ENCODE peak calls at places on chromosome 7, in six cellular contexts. F is uterus, N is GM23338, U is fibroblast of lung, T is AG09309, J is pancreas. X is an unnamed sample.

GRCh38 chr7:142890838-142891485 is 5.4 kb upstream of the TRPV6 start:
- DNase-seq in N (no peak), T (no peak), J (no peak), F (no peak), U (no peak), X (no peak)

GRCh38 chr7:132255898-132256297 is 320.4 kb downstream of the PLXNA4 start:
- DNase-seq in F (no peak), N (no peak), J (peak), U (no peak), T (no peak), X (no peak)

GRCh38 chr7:143130541-143130940 is 1.3 kb upstream of the PIP start:
- DNase-seq in F (no peak), U (no peak), T (no peak), J (no peak), N (no peak), X (no peak)

GRCh38 chr7:149819141-149819960 is 18.8 kb upstream of the ZNF862 start:
- DNase-seq in T (no peak), U (no peak), F (no peak), N (no peak), J (peak), X (no peak)

GRCh38 chr7:116500071-116500853 is 724 bp downstream of the CAV2 start:
- DNase-seq in N (peak), U (peak), J (peak), T (no peak), F (no peak), X (peak)

GRCh38 chr7:105776068-105776790 is 100.2 kb downstream of the ATXN7L1 start:
- DNase-seq in F (peak), N (peak), T (peak), J (no peak), U (peak), X (peak)

GRCh38 chr7:129948338-129948737 is 4.4 kb downstream of the UBE2H start:
- DNase-seq in N (no peak), F (no peak), U (no peak), T (no peak), J (no peak), X (no peak)

GRCh38 chr7:6092953-6093354 is 61.8 kb downstream of the ANKRD61 start:
- DNase-seq in F (no peak), U (no peak), J (no peak), N (no peak), T (no peak), X (no peak)

GRCh38 chr7:134327896-134328295 is 11.2 kb upstream of the SLC35B4 start:
- DNase-seq in F (peak), N (peak), U (peak), J (no peak), T (no peak), X (peak)

GRCh38 chr7:76191783-76192240 is 9.9 kb upstream of the SRRM3 start:
- DNase-seq in T (no peak), F (no peak), N (peak), J (no peak), U (peak), X (no peak)

GRCh38 chr7:29561271-29561670 is 2.4 kb upstream of the PRR15 start:
- DNase-seq in J (no peak), U (no peak), F (no peak), N (no peak), T (no peak), X (no peak)

DNA sequence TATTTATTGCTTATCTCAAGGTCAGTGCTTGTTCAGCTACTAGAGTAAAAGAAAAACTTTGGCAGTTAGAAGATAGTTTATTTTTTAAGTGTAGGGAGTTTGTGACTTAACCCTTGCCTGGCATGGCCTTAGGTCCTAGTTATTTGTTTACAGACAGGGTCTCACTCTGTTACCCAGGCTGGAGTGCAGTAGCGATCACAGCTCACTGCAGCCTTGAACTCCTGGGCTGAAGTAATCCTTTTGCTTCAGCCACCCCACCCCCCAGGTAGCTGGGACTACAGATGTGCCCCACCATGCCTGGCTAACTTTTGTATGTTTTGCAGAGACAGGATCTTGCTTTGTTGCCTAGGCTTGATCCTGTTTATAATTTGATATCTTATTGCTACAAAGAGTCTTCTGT is 4.2 kb downstream of the ANLN start:
- DNase-seq in J (no peak), F (no peak), U (no peak), T (no peak), N (peak), X (no peak)
- H3K4me3 ChIP-seq in J (no peak), F (no peak), U (no peak), T (no peak), N (no peak), X (no peak)

GRCh38 chr7:159032310-159032709 is 112.4 kb downstream of the VIPR2 start:
- DNase-seq in N (no peak), J (peak), F (no peak), U (no peak), T (no peak), X (peak)

GRCh38 chr7:159031135-159031701 is 113.4 kb downstream of the VIPR2 start:
- DNase-seq in J (peak), U (no peak), F (peak), N (peak), T (no peak), X (peak)

GRCh38 chr7:159031750-159032149 is 112.9 kb downstream of the VIPR2 start:
- DNase-seq in N (no peak), U (no peak), J (no peak), T (no peak), F (no peak), X (peak)

GRCh38 chr7:159028456-159029401 is 115.9 kb downstream of the VIPR2 start:
- DNase-seq in U (no peak), J (peak), N (no peak), F (no peak), T (no peak), X (peak)

DNA sequence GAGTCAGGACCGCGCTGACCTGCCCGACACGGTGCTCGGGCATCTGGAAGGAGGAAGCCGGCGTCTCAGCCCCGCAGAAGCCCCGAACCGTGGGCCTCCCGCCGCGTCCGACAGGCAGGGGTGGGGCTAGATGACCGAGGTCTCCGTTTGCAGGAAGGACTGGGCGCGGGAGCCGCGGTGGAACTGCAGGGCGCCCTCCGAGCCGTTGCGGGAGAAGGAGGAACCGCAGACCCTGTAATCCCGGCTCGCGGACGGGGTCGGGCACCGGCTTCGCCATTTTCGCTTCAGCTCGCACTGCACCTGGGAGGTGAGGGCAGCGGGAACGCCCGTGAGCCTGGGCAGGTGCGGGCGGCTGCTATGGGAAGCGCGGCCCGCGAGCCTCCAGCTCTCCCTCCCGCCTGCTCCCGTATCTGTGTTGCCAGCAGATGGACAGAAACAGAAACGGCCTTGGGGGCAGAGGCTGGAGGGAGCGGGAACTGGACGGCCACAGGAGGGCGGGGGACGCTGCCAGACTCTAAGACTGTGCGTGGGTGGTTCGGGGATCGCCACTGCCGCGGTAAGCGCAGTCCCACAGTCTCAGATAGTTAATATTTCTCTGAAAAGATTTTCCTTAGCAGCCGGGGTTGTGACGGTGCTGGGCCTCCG is 114.1 kb downstream of the VIPR2 start:
- DNase-seq in N (peak), F (peak), J (peak), U (peak), T (no peak), X (peak)
- H3K4me3 ChIP-seq in N (peak), F (peak), J (peak), U (peak), T (peak), X (peak)

DNA sequence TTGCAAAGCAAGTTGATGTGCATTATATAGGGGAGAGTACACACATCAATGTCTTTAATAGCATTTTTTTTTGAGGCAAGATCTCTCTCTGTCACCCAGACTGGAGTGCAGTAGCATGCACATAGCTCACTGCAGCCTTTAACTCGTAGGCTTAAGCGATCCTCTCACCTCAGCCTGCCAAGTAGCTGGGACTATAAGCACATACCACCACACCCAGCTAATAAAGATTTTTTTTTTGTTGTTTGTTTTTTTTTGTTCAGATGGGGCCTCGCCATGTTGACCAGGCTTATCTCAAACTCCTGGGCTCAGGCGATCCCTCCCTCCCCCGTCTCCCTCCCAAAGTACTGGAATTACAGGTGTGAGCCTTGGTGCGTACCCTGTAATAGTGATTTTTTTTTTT is 1.5 kb downstream of the UMAD1 start:
- DNase-seq in F (no peak), N (no peak), U (no peak), T (no peak), J (no peak), X (peak)
- H3K4me3 ChIP-seq in F (no peak), N (peak), U (peak), T (no peak), J (peak), X (no peak)

GRCh38 chr7:136405931-136406777 is 429.0 kb upstream of the MTPN start:
- DNase-seq in U (peak), T (peak), F (peak), J (no peak), N (peak), X (peak)
- H3K4me3 ChIP-seq in U (peak), T (no peak), F (no peak), J (no peak), N (peak), X (no peak)

GRCh38 chr7:152522551-152522950 is 86.7 kb upstream of the KMT2C start:
- DNase-seq in J (peak), N (peak), T (no peak), U (peak), F (peak), X (no peak)
- H3K4me3 ChIP-seq in J (no peak), N (no peak), T (no peak), U (peak), F (no peak), X (peak)

GRCh38 chr7:156985101-156985967 is 25.1 kb downstream of the MNX1 start:
- DNase-seq in F (no peak), J (no peak), T (no peak), N (no peak), U (no peak), X (no peak)

GRCh38 chr7:156988605-156989185 is 21.8 kb downstream of the MNX1 start:
- DNase-seq in N (no peak), F (no peak), J (no peak), T (no peak), U (no peak), X (no peak)

GRCh38 chr7:156986378-156986777 is 24.1 kb downstream of the MNX1 start:
- DNase-seq in N (no peak), T (no peak), U (no peak), F (no peak), J (no peak), X (no peak)

GRCh38 chr7:156979711-156980110 is 30.2 kb downstream of the NOM1 start:
- DNase-seq in U (no peak), J (no peak), T (no peak), N (no peak), F (no peak), X (no peak)

DNA sequence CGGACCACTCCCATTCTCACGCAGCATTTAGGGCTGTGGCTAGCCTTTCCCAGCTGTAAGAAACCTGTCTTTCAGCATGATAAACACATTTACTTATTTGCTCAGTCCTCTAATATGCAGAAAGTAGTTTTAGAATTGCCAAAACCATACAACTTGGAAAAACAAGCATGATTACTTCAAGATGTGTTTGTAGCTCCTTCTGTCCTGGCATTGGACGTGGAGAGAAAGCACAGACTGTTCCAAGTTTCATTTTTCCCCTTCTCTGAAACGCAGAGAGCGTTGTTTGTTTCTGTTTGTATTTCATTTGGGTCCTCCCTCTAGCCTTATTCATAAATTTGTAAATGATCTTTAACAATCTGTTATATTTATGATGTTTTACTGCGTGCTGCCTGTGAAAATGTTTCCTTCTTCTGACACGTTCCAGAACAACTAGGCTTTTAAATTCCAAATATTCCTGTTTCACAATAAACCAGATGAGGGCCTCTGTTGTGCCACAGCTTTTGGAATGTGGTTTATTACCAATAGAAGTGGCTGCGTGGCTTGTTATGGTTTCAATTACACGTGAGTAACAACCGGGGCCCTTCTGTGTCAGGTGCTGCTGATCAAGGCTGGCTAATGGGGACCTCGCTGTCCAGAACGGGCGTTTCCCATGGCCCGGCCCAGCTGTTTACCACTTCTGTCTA is 26.1 kb downstream of the MNX1 start:
- DNase-seq in N (no peak), U (peak), T (peak), J (no peak), F (no peak), X (no peak)
- H3K4me3 ChIP-seq in N (no peak), U (peak), T (peak), J (no peak), F (no peak), X (no peak)

DNA sequence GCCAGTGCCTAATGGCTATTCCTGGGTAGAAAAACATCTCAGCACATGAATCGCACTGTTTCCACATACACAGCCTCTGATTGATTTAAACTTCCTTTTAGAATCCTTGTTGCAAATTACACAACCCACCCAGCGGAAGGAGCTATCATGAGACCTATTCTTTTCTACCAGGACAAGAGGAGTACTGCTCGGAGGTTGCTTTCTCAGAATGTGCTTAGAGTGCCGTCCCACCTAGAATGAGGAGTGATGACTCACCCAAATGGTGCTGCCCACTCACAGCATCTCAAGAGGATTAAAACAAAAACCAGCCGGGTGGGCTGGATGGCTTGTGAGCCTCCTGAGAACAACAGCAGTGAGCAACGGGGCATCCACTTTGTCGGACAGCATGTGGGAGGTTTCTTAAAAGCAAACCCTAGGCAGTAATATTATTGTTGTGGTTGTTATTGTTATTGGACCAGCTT is 128.9 kb downstream of the DGKI start:
- DNase-seq in N (peak), T (no peak), J (no peak), U (peak), F (no peak), X (no peak)
- H3K4me3 ChIP-seq in N (no peak), T (no peak), J (no peak), U (no peak), F (no peak), X (no peak)

GRCh38 chr7:98282727-98283126 is 1.2 kb downstream of the BRI3 start:
- DNase-seq in T (no peak), U (no peak), F (no peak), N (no peak), J (no peak), X (no peak)

GRCh38 chr7:98284335-98285036 is 3.0 kb downstream of the BRI3 start:
- DNase-seq in F (peak), N (no peak), U (peak), J (peak), T (peak), X (peak)

GRCh38 chr7:98283127-98283886 is 1.8 kb downstream of the BRI3 start:
- DNase-seq in F (peak), T (peak), U (peak), J (peak), N (no peak), X (peak)

GRCh38 chr7:98285132-98286092 is 3.9 kb downstream of the BRI3 start:
- DNase-seq in F (no peak), N (no peak), J (peak), U (no peak), T (no peak), X (no peak)

DNA sequence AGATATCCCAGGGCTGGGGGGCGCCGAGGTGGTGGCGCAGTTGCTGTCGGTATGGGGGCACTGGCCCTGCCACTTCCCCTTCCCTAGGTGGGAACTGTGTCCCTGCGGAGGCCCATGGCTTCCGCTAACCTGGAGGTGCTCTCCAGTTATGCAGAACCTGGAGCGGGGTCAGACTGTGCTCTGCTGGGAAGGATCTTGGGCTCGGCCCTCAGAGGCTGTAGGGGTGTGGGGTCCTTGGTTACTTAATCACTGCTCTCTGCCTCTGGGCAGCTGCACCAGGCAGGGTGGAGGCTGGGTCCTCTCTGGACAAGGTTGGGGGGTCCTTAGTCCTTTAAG is 2.4 kb downstream of the BRI3 start:
- DNase-seq in U (no peak), J (no peak), T (no peak), F (no peak), N (no peak), X (no peak)
- H3K4me3 ChIP-seq in U (peak), J (peak), T (peak), F (peak), N (no peak), X (peak)

DNA sequence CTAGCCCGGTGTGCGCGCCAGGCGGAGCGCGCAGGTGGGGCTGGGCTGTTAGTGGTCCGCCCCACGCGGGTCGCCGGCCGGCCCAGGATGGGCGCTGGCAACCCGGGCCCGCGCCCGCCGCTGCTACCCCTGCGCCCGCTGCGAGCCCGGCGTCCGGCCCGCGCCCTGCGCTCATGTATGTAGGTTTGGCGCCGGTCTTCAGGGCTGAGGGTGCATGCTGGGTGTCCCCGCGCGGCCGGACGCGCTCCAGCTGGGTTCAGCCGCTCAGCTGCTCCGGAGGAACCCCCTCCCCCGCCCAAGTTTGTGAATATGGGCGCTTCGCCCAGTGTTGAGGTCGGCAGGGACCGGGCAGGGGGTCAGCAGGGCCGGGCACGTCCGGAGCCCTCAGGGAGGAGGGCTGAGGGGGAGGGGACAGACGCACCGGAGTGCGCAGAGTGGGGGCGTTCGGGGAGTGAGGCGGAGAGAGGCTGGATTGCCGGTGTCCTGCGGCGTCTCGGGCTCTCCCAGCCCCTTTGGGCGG is 561 bp downstream of the VWC2 start:
- DNase-seq in F (no peak), J (peak), T (no peak), N (peak), U (no peak), X (no peak)
- H3K4me3 ChIP-seq in F (peak), J (peak), T (no peak), N (peak), U (no peak), X (peak)

DNA sequence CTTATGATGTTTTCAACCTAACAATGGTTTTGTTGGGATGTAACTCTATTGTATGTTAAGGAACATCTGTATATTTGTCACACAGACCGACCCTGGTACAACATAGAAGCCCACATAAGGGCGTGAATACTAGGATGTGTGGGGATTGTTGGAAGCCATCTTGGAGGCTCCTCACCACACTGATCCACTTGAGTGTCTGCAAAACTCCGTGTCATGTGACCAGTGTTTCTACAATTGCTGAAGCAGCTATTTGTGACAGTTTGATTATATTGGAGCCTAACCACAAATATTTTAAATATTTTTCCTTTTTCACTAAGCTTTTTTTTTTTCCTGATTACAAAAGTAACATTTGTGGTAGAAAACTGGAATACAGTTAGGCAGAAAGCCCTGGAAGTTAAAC is 27.9 kb downstream of the RALA start:
- DNase-seq in J (no peak), U (peak), F (no peak), N (no peak), T (peak), X (no peak)
- H3K4me3 ChIP-seq in J (no peak), U (no peak), F (no peak), N (no peak), T (no peak), X (no peak)

X was measured in transverse colon.